ENCODE peak calls at places on chromosome 15, in eight cellular contexts. One of them, this sample, is unnamed.

GRCh38 chr15:41801185-41801584 is 26.7 kb upstream of the JMJD7 start:
- DNase-seq in CD8-positive, alpha-beta memory T cell: no peak
- DNase-seq in GM12891: no peak
- DNase-seq in NCI-H345: no peak
- DNase-seq in SK-N-MC: no peak
- DNase-seq in HEK293T: no peak
- DNase-seq in prostate gland: no peak
- DNase-seq in bronchial epithelial cell: no peak
- DNase-seq in this sample: no peak

GRCh38 chr15:85879334-85880163 is 84.8 kb upstream of the KLHL25 start:
- DNase-seq in GM12891: no peak
- DNase-seq in prostate gland: no peak
- DNase-seq in HEK293T: no peak
- DNase-seq in SK-N-MC: no peak
- DNase-seq in CD8-positive, alpha-beta memory T cell: no peak
- DNase-seq in bronchial epithelial cell: no peak
- DNase-seq in NCI-H345: no peak
- DNase-seq in this sample: peak

GRCh38 chr15:98941595-98942255 is 65.9 kb downstream of the PGPEP1L start:
- DNase-seq in NCI-H345: no peak
- DNase-seq in CD8-positive, alpha-beta memory T cell: no peak
- DNase-seq in GM12891: no peak
- DNase-seq in HEK293T: no peak
- DNase-seq in SK-N-MC: peak
- DNase-seq in bronchial epithelial cell: no peak
- DNase-seq in prostate gland: no peak
- DNase-seq in this sample: no peak

GRCh38 chr15:75307778-75308390 is 25.2 kb downstream of the GOLGA6D start:
- DNase-seq in SK-N-MC: peak
- DNase-seq in HEK293T: peak
- DNase-seq in prostate gland: no peak
- DNase-seq in CD8-positive, alpha-beta memory T cell: no peak
- DNase-seq in GM12891: peak
- DNase-seq in NCI-H345: peak
- DNase-seq in bronchial epithelial cell: peak
- DNase-seq in this sample: peak

GRCh38 chr15:68795298-68795848 is 25.3 kb downstream of the ANP32A start:
- DNase-seq in HEK293T: peak
- DNase-seq in bronchial epithelial cell: peak
- DNase-seq in CD8-positive, alpha-beta memory T cell: peak
- DNase-seq in GM12891: peak
- DNase-seq in SK-N-MC: no peak
- DNase-seq in NCI-H345: no peak
- DNase-seq in prostate gland: peak
- DNase-seq in this sample: no peak

GRCh38 chr15:29183071-29183831 is 86.4 kb downstream of the NSMCE3 start:
- DNase-seq in NCI-H345: peak
- DNase-seq in GM12891: no peak
- DNase-seq in CD8-positive, alpha-beta memory T cell: no peak
- DNase-seq in prostate gland: no peak
- DNase-seq in bronchial epithelial cell: peak
- DNase-seq in SK-N-MC: no peak
- DNase-seq in HEK293T: peak
- DNase-seq in this sample: no peak

GRCh38 chr15:27481768-27482167 is 510.8 kb downstream of the GABRG3 start:
- DNase-seq in NCI-H345: no peak
- DNase-seq in bronchial epithelial cell: no peak
- DNase-seq in HEK293T: no peak
- DNase-seq in GM12891: no peak
- DNase-seq in SK-N-MC: no peak
- DNase-seq in prostate gland: no peak
- DNase-seq in CD8-positive, alpha-beta memory T cell: no peak
- DNase-seq in this sample: no peak

GRCh38 chr15:78991476-78991875 is 46.6 kb upstream of the CTSH start:
- DNase-seq in SK-N-MC: no peak
- DNase-seq in HEK293T: no peak
- DNase-seq in GM12891: no peak
- DNase-seq in bronchial epithelial cell: no peak
- DNase-seq in CD8-positive, alpha-beta memory T cell: no peak
- DNase-seq in NCI-H345: no peak
- DNase-seq in prostate gland: no peak
- DNase-seq in this sample: no peak

GRCh38 chr15:80620931-80621330 is 74.2 kb upstream of the ABHD17C start:
- DNase-seq in CD8-positive, alpha-beta memory T cell: no peak
- DNase-seq in bronchial epithelial cell: no peak
- DNase-seq in prostate gland: no peak
- DNase-seq in NCI-H345: no peak
- DNase-seq in SK-N-MC: no peak
- DNase-seq in HEK293T: no peak
- DNase-seq in GM12891: no peak
- DNase-seq in this sample: no peak

GRCh38 chr15:100890059-100890720 is 10.6 kb downstream of the ALDH1A3 start:
- DNase-seq in CD8-positive, alpha-beta memory T cell: no peak
- DNase-seq in GM12891: no peak
- DNase-seq in bronchial epithelial cell: peak
- DNase-seq in prostate gland: no peak
- DNase-seq in HEK293T: no peak
- DNase-seq in SK-N-MC: no peak
- DNase-seq in NCI-H345: no peak
- DNase-seq in this sample: no peak

GRCh38 chr15:58247803-58248503 is 109.8 kb downstream of the AQP9 start:
- DNase-seq in SK-N-MC: no peak
- DNase-seq in HEK293T: no peak
- DNase-seq in GM12891: no peak
- DNase-seq in prostate gland: peak
- DNase-seq in CD8-positive, alpha-beta memory T cell: no peak
- DNase-seq in NCI-H345: no peak
- DNase-seq in bronchial epithelial cell: no peak
- DNase-seq in this sample: no peak

GRCh38 chr15:94185547-94186236 is 45.7 kb upstream of the MCTP2 start:
- DNase-seq in bronchial epithelial cell: peak
- DNase-seq in CD8-positive, alpha-beta memory T cell: no peak
- DNase-seq in NCI-H345: no peak
- DNase-seq in GM12891: no peak
- DNase-seq in SK-N-MC: no peak
- DNase-seq in prostate gland: no peak
- DNase-seq in HEK293T: no peak
- DNase-seq in this sample: no peak

GRCh38 chr15:69305204-69305931 is 6.7 kb downstream of the PAQR5 start:
- DNase-seq in NCI-H345: no peak
- DNase-seq in CD8-positive, alpha-beta memory T cell: no peak
- DNase-seq in SK-N-MC: no peak
- DNase-seq in prostate gland: no peak
- DNase-seq in bronchial epithelial cell: peak
- DNase-seq in HEK293T: no peak
- DNase-seq in GM12891: no peak
- DNase-seq in this sample: no peak

GRCh38 chr15:25170113-25170731 is 215.4 kb downstream of the SNRPN start:
- DNase-seq in SK-N-MC: no peak
- DNase-seq in HEK293T: no peak
- DNase-seq in NCI-H345: no peak
- DNase-seq in GM12891: no peak
- DNase-seq in CD8-positive, alpha-beta memory T cell: no peak
- DNase-seq in bronchial epithelial cell: no peak
- DNase-seq in prostate gland: peak
- DNase-seq in this sample: no peak

GRCh38 chr15:49412821-49413220 is 10.2 kb upstream of the FGF7 start:
- DNase-seq in bronchial epithelial cell: no peak
- DNase-seq in SK-N-MC: no peak
- DNase-seq in HEK293T: no peak
- DNase-seq in NCI-H345: no peak
- DNase-seq in GM12891: no peak
- DNase-seq in CD8-positive, alpha-beta memory T cell: no peak
- DNase-seq in prostate gland: no peak
- DNase-seq in this sample: no peak

GRCh38 chr15:29860872-29861271 is 38.6 kb upstream of the TJP1 start:
- DNase-seq in bronchial epithelial cell: peak
- DNase-seq in HEK293T: no peak
- DNase-seq in GM12891: no peak
- DNase-seq in CD8-positive, alpha-beta memory T cell: no peak
- DNase-seq in SK-N-MC: no peak
- DNase-seq in NCI-H345: no peak
- DNase-seq in prostate gland: no peak
- DNase-seq in this sample: no peak

GRCh38 chr15:69924531-69924930 is 173.2 kb downstream of the TLE3 start:
- DNase-seq in bronchial epithelial cell: no peak
- DNase-seq in HEK293T: no peak
- DNase-seq in CD8-positive, alpha-beta memory T cell: no peak
- DNase-seq in SK-N-MC: no peak
- DNase-seq in prostate gland: no peak
- DNase-seq in NCI-H345: no peak
- DNase-seq in GM12891: no peak
- DNase-seq in this sample: no peak

GRCh38 chr15:55343168-55343567 is 24.1 kb downstream of the PIGB start:
- DNase-seq in NCI-H345: no peak
- DNase-seq in CD8-positive, alpha-beta memory T cell: no peak
- DNase-seq in SK-N-MC: peak
- DNase-seq in GM12891: no peak
- DNase-seq in bronchial epithelial cell: no peak
- DNase-seq in prostate gland: no peak
- DNase-seq in HEK293T: no peak
- DNase-seq in this sample: no peak

GRCh38 chr15:88648357-88649214 is 9.8 kb downstream of the ISG20 start:
- DNase-seq in CD8-positive, alpha-beta memory T cell: peak
- DNase-seq in GM12891: no peak
- DNase-seq in prostate gland: no peak
- DNase-seq in HEK293T: no peak
- DNase-seq in SK-N-MC: no peak
- DNase-seq in bronchial epithelial cell: peak
- DNase-seq in NCI-H345: no peak
- DNase-seq in this sample: peak

GRCh38 chr15:72117448-72117697 is 577 bp downstream of the MYO9A start:
- DNase-seq in GM12891: peak
- DNase-seq in HEK293T: peak
- DNase-seq in prostate gland: peak
- DNase-seq in SK-N-MC: no peak
- DNase-seq in CD8-positive, alpha-beta memory T cell: peak
- DNase-seq in bronchial epithelial cell: peak
- DNase-seq in NCI-H345: peak
- DNase-seq in this sample: peak

GRCh38 chr15:91268510-91268909 is 168.5 kb downstream of the SV2B start:
- DNase-seq in CD8-positive, alpha-beta memory T cell: no peak
- DNase-seq in HEK293T: peak
- DNase-seq in bronchial epithelial cell: no peak
- DNase-seq in prostate gland: no peak
- DNase-seq in NCI-H345: no peak
- DNase-seq in SK-N-MC: no peak
- DNase-seq in GM12891: no peak
- DNase-seq in this sample: peak

GRCh38 chr15:67096536-67097294 is 31.3 kb downstream of the SMAD3 start:
- DNase-seq in NCI-H345: no peak
- DNase-seq in bronchial epithelial cell: no peak
- DNase-seq in SK-N-MC: no peak
- DNase-seq in CD8-positive, alpha-beta memory T cell: no peak
- DNase-seq in HEK293T: no peak
- DNase-seq in GM12891: no peak
- DNase-seq in prostate gland: no peak
- DNase-seq in this sample: no peak

GRCh38 chr15:74185949-74186348 is 12.4 kb downstream of the ISLR start:
- DNase-seq in SK-N-MC: no peak
- DNase-seq in GM12891: no peak
- DNase-seq in CD8-positive, alpha-beta memory T cell: no peak
- DNase-seq in NCI-H345: no peak
- DNase-seq in prostate gland: no peak
- DNase-seq in HEK293T: no peak
- DNase-seq in bronchial epithelial cell: peak
- DNase-seq in this sample: no peak

GRCh38 chr15:49468440-49468839 is 45.4 kb downstream of the FGF7 start:
- DNase-seq in GM12891: no peak
- DNase-seq in bronchial epithelial cell: peak
- DNase-seq in prostate gland: no peak
- DNase-seq in SK-N-MC: no peak
- DNase-seq in CD8-positive, alpha-beta memory T cell: no peak
- DNase-seq in HEK293T: no peak
- DNase-seq in NCI-H345: no peak
- DNase-seq in this sample: peak

GRCh38 chr15:38691951-38692788 is 127.6 kb upstream of the RASGRP1 start:
- DNase-seq in NCI-H345: no peak
- DNase-seq in bronchial epithelial cell: no peak
- DNase-seq in HEK293T: no peak
- DNase-seq in prostate gland: no peak
- DNase-seq in SK-N-MC: no peak
- DNase-seq in GM12891: no peak
- DNase-seq in CD8-positive, alpha-beta memory T cell: no peak
- DNase-seq in this sample: no peak

GRCh38 chr15:64748251-64748650 is 27.1 kb downstream of the RBPMS2 start:
- DNase-seq in SK-N-MC: no peak
- DNase-seq in CD8-positive, alpha-beta memory T cell: no peak
- DNase-seq in GM12891: no peak
- DNase-seq in prostate gland: no peak
- DNase-seq in HEK293T: no peak
- DNase-seq in bronchial epithelial cell: no peak
- DNase-seq in NCI-H345: no peak
- DNase-seq in this sample: no peak

GRCh38 chr15:63381301-63382192 is at the start of gene CA12:
- DNase-seq in SK-N-MC: no peak
- DNase-seq in HEK293T: peak
- DNase-seq in GM12891: no peak
- DNase-seq in CD8-positive, alpha-beta memory T cell: no peak
- DNase-seq in prostate gland: peak
- DNase-seq in bronchial epithelial cell: peak
- DNase-seq in NCI-H345: no peak
- DNase-seq in this sample: no peak

GRCh38 chr15:29090617-29091466 is 178.8 kb downstream of the NSMCE3 start:
- DNase-seq in GM12891: peak
- DNase-seq in NCI-H345: no peak
- DNase-seq in SK-N-MC: no peak
- DNase-seq in bronchial epithelial cell: no peak
- DNase-seq in HEK293T: peak
- DNase-seq in CD8-positive, alpha-beta memory T cell: peak
- DNase-seq in prostate gland: no peak
- DNase-seq in this sample: peak

GRCh38 chr15:74657846-74658245 is 38.0 kb downstream of the EDC3 start:
- DNase-seq in GM12891: no peak
- DNase-seq in HEK293T: no peak
- DNase-seq in prostate gland: no peak
- DNase-seq in CD8-positive, alpha-beta memory T cell: no peak
- DNase-seq in bronchial epithelial cell: peak
- DNase-seq in NCI-H345: no peak
- DNase-seq in SK-N-MC: no peak
- DNase-seq in this sample: no peak

GRCh38 chr15:64938192-64938591 is 26.5 kb downstream of the ANKDD1A start:
- DNase-seq in GM12891: no peak
- DNase-seq in CD8-positive, alpha-beta memory T cell: no peak
- DNase-seq in SK-N-MC: no peak
- DNase-seq in HEK293T: no peak
- DNase-seq in bronchial epithelial cell: peak
- DNase-seq in prostate gland: no peak
- DNase-seq in NCI-H345: no peak
- DNase-seq in this sample: no peak

GRCh38 chr15:58731756-58732535 is 17.6 kb downstream of the ADAM10 start:
- DNase-seq in bronchial epithelial cell: peak
- DNase-seq in SK-N-MC: no peak
- DNase-seq in GM12891: no peak
- DNase-seq in NCI-H345: no peak
- DNase-seq in prostate gland: no peak
- DNase-seq in HEK293T: no peak
- DNase-seq in CD8-positive, alpha-beta memory T cell: no peak
- DNase-seq in this sample: peak

GRCh38 chr15:78772738-78773137 is 38.5 kb downstream of the ADAMTS7 start:
- DNase-seq in GM12891: no peak
- DNase-seq in CD8-positive, alpha-beta memory T cell: no peak
- DNase-seq in NCI-H345: no peak
- DNase-seq in SK-N-MC: no peak
- DNase-seq in bronchial epithelial cell: no peak
- DNase-seq in HEK293T: no peak
- DNase-seq in prostate gland: no peak
- DNase-seq in this sample: no peak

GRCh38 chr15:73571346-73571745 is 61.8 kb downstream of the NPTN start:
- DNase-seq in CD8-positive, alpha-beta memory T cell: no peak
- DNase-seq in GM12891: no peak
- DNase-seq in SK-N-MC: no peak
- DNase-seq in prostate gland: no peak
- DNase-seq in NCI-H345: peak
- DNase-seq in HEK293T: no peak
- DNase-seq in bronchial epithelial cell: no peak
- DNase-seq in this sample: no peak

GRCh38 chr15:72098076-72098475 is 19.9 kb downstream of the MYO9A start:
- DNase-seq in HEK293T: no peak
- DNase-seq in bronchial epithelial cell: no peak
- DNase-seq in SK-N-MC: no peak
- DNase-seq in NCI-H345: no peak
- DNase-seq in CD8-positive, alpha-beta memory T cell: no peak
- DNase-seq in prostate gland: no peak
- DNase-seq in GM12891: no peak
- DNase-seq in this sample: peak